ENCODE peak calls at places on chromosomes 4 and X, in ten cellular contexts. A, O, G, L, Z, Y, N, M, C and X are unnamed samples.

GRCh38 chr4:7158991-7159390 is 33.3 kb upstream of the SORCS2 start:
- DNase-seq in Y (no peak), N (no peak), Z (no peak), O (no peak), G (no peak), L (no peak), M (no peak), C (no peak), A (no peak), X (no peak)

GRCh38 chrX:11193035-11193469 is 81.9 kb downstream of the HCCS start:
- DNase-seq in M (no peak), Y (peak), A (peak), L (no peak), C (no peak), Z (peak), O (no peak), N (no peak), G (peak), X (peak)

GRCh38 chr4:3384391-3384770 is 57.4 kb upstream of the HGFAC start:
- DNase-seq in O (no peak), L (no peak), M (no peak), Y (no peak), Z (no peak), N (no peak), C (peak), A (no peak), G (no peak), X (no peak)

GRCh38 chr4:73452953-73453700 is 17.1 kb downstream of the AFP start:
- DNase-seq in G (no peak), L (peak), O (no peak), Z (no peak), C (no peak), M (no peak), A (no peak), N (no peak), Y (peak), X (no peak)

GRCh38 chrX:137562096-137562495 is 3.8 kb upstream of the ZIC3 start:
- DNase-seq in N (no peak), Z (no peak), A (no peak), L (no peak), G (no peak), M (no peak), O (no peak), C (no peak), Y (no peak), X (peak)

GRCh38 chr4:111788046-111788642 is 357.1 kb upstream of the FAM241A start:
- DNase-seq in Y (no peak), N (no peak), A (no peak), M (no peak), Z (no peak), L (no peak), O (no peak), C (peak), G (no peak), X (no peak)

GRCh38 chr4:37431417-37431743 is 186.8 kb downstream of the NWD2 start:
- DNase-seq in G (no peak), M (no peak), A (no peak), Z (no peak), C (no peak), O (no peak), Y (no peak), N (no peak), L (peak), X (no peak)

GRCh38 chrX:39974228-39974627 is 123.5 kb downstream of the BCOR start:
- DNase-seq in A (no peak), N (no peak), O (no peak), M (no peak), Y (no peak), C (no peak), L (no peak), Z (no peak), G (peak), X (no peak)

GRCh38 chr4:126630171-126630570 is 1002.6 kb upstream of the INTU start:
- DNase-seq in G (no peak), A (no peak), N (no peak), M (no peak), L (peak), C (no peak), O (no peak), Y (no peak), Z (no peak), X (no peak)

GRCh38 chr4:747546-748170 is 42.0 kb downstream of the PCGF3 start:
- DNase-seq in M (no peak), L (no peak), O (no peak), C (peak), G (no peak), N (no peak), A (no peak), Y (no peak), Z (no peak), X (no peak)

GRCh38 chr4:186942745-186943606 is 219.3 kb upstream of the FAT1 start:
- DNase-seq in M (no peak), C (no peak), Z (no peak), Y (peak), G (peak), L (peak), A (peak), N (no peak), O (peak), X (peak)

GRCh38 chr4:6201580-6202091 is 1.3 kb upstream of the JAKMIP1 start:
- DNase-seq in O (no peak), G (no peak), Z (no peak), L (no peak), Y (no peak), C (no peak), A (no peak), M (no peak), N (no peak), X (no peak)

GRCh38 chr4:138602664-138603063 is 360.5 kb upstream of the SLC7A11 start:
- DNase-seq in L (no peak), C (no peak), N (no peak), O (no peak), Z (no peak), M (no peak), G (no peak), A (peak), Y (peak), X (no peak)

GRCh38 chr4:77052352-77052751 is 23.4 kb downstream of the CCNI start:
- DNase-seq in A (peak), G (peak), C (no peak), N (no peak), L (peak), Z (peak), O (no peak), M (peak), Y (peak), X (peak)

GRCh38 chr4:6458528-6458927 is 13.9 kb downstream of the PPP2R2C start:
- DNase-seq in Z (no peak), L (no peak), Y (no peak), G (no peak), N (no peak), O (no peak), C (no peak), M (no peak), A (no peak), X (no peak)

GRCh38 chrX:119541188-119541587 is 24.0 kb downstream of the STEEP1 start:
- DNase-seq in G (no peak), O (no peak), Y (peak), N (no peak), C (no peak), Z (peak), L (no peak), M (no peak), A (peak), X (peak)

GRCh38 chr4:10192331-10192730 is 75.7 kb upstream of the WDR1 start:
- DNase-seq in N (no peak), G (no peak), L (no peak), Z (no peak), Y (no peak), A (no peak), M (no peak), C (no peak), O (no peak), X (no peak)

GRCh38 chr4:143538979-143539669 is 25.6 kb downstream of the SMARCA5 start:
- DNase-seq in C (no peak), Y (no peak), O (no peak), A (no peak), N (no peak), L (no peak), G (no peak), Z (no peak), M (no peak), X (no peak)

GRCh38 chr4:12636191-12636590 is 847.9 kb downstream of the RAB28 start:
- DNase-seq in N (no peak), C (no peak), M (no peak), Y (no peak), O (no peak), G (no peak), A (no peak), Z (no peak), L (peak), X (no peak)

GRCh38 chr4:189087981-189088380 is 852.7 kb upstream of the FRG1 start:
- DNase-seq in N (no peak), C (no peak), M (no peak), A (no peak), G (no peak), L (no peak), Z (no peak), O (no peak), Y (no peak), X (no peak)

GRCh38 chr4:147984065-147984777 is 252.3 kb downstream of the ARHGAP10 start:
- DNase-seq in N (peak), Y (peak), Z (peak), G (peak), M (no peak), C (no peak), O (peak), A (peak), L (peak), X (peak)

GRCh38 chrX:39953879-39954278 is 143.9 kb downstream of the BCOR start:
- DNase-seq in M (no peak), O (peak), G (peak), Y (peak), L (peak), C (peak), Z (peak), N (no peak), A (peak), X (no peak)

GRCh38 chr4:77505958-77506319 is 99.7 kb upstream of the CXCL13 start:
- DNase-seq in G (no peak), Y (no peak), N (no peak), M (no peak), L (no peak), A (no peak), O (no peak), C (no peak), Z (no peak), X (no peak)

GRCh38 chr4:31984872-31985271 is 1264.7 kb downstream of the PCDH7 start:
- DNase-seq in A (no peak), Z (no peak), G (no peak), N (no peak), L (peak), C (no peak), Y (peak), O (no peak), M (no peak), X (no peak)

GRCh38 chr4:88533937-88534750 is 10.6 kb upstream of the PYURF start:
- DNase-seq in Z (peak), M (no peak), N (no peak), L (no peak), G (no peak), C (no peak), O (no peak), A (peak), Y (peak), X (peak)

GRCh38 chr4:52317981-52318380 is 266.9 kb downstream of the SPATA18 start:
- DNase-seq in N (no peak), G (no peak), M (no peak), Z (peak), Y (no peak), L (no peak), A (no peak), O (no peak), C (no peak), X (no peak)

GRCh38 chr4:173752610-173753009 is 222.6 kb upstream of the HAND2 start:
- DNase-seq in Z (peak), N (peak), O (no peak), L (no peak), G (peak), M (no peak), Y (no peak), C (peak), A (peak), X (peak)

GRCh38 chr4:1201851-1202525 is 29.6 kb upstream of the SPON2 start:
- DNase-seq in G (peak), L (peak), N (no peak), A (peak), M (peak), O (peak), C (peak), Y (peak), Z (no peak), X (no peak)

GRCh38 chrX:113973706-113974105 is 610.2 kb upstream of the HTR2C start:
- DNase-seq in G (no peak), Z (no peak), N (no peak), M (no peak), C (no peak), O (no peak), A (no peak), Y (no peak), L (no peak), X (no peak)
- H3K27ac ChIP-seq in G (no peak), Z (no peak), N (no peak), M (no peak), C (no peak), O (no peak), A (no peak), Y (no peak), L (no peak), X (no peak)

GRCh38 chr4:165873298-165874071 is 448 bp downstream of the TLL1 start:
- DNase-seq in G (peak), N (peak), M (no peak), A (no peak), C (peak), O (peak), L (peak), Y (peak), Z (peak), X (peak)

GRCh38 chr4:165875446-165875845 is 2.4 kb downstream of the TLL1 start:
- DNase-seq in Y (no peak), N (no peak), Z (no peak), M (no peak), A (no peak), G (no peak), C (no peak), L (no peak), O (no peak), X (no peak)

GRCh38 chr4:165874072-165874798 is 1.2 kb downstream of the TLL1 start:
- DNase-seq in L (peak), M (no peak), Z (peak), G (peak), C (peak), A (no peak), O (peak), Y (no peak), N (peak), X (peak)

GRCh38 chr4:165872443-165873297 is at the start of gene TLL1:
- DNase-seq in M (no peak), A (no peak), L (peak), G (peak), N (no peak), O (peak), Z (peak), C (no peak), Y (peak), X (peak)

GRCh38 chr4:165874799-165875371 is 1.8 kb downstream of the TLL1 start:
- DNase-seq in A (no peak), L (peak), Z (peak), Y (no peak), N (peak), G (no peak), M (no peak), O (peak), C (peak), X (peak)
- H3K4me3 ChIP-seq in A (no peak), L (peak), Z (peak), Y (no peak), N (no peak), G (no peak), M (no peak), O (peak), C (peak), X (peak)

DNA sequence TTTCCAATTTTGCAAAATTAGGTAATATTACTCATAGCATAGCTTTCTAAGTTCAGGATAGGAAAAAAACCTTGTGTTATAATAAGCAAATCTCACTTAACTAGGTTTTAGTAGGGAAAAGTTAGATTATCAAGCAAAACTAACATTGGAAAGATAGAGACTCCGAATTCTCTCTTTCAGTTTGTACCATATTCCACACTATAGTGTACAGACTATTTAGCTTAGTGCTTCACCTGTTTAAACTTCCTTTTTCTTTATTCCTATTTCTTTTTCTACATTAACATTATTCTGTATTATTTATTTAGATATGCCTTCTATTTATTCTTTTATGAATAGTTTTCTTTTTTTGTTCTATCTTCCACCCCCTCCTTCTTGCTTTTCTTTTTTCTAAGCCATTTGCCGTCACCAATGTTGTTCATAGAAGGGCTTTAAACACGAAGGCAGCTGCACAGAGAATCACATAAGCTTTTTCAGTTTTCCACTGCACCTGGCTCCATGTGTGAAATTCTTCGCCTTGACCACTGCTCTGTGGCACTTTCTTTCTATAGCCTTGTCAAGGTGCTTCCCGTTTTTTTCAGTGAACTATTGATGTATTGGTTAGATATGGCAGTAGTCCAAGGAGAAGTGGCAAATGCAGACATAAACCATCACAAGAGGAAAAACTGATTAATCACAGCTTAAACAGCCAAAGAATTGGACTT is 8.5 kb downstream of the PCDH10 start:
- DNase-seq in A (no peak), Y (peak), O (no peak), Z (no peak), N (no peak), M (no peak), G (no peak), C (no peak), L (no peak), X (no peak)
- H3K27ac ChIP-seq in A (no peak), Y (no peak), O (no peak), Z (no peak), N (no peak), M (no peak), G (no peak), C (no peak), L (no peak), X (no peak)

GRCh38 chr4:183808102-183808466 is 97.0 kb upstream of the STOX2 start:
- DNase-seq in L (no peak), C (no peak), N (no peak), Y (no peak), A (no peak), Z (no peak), O (no peak), M (no peak), G (no peak), X (no peak)

GRCh38 chr4:183806341-183806740 is 98.8 kb upstream of the STOX2 start:
- DNase-seq in Z (no peak), A (no peak), O (no peak), M (no peak), G (no peak), C (no peak), Y (no peak), N (no peak), L (no peak), X (no peak)

GRCh38 chr4:183801460-183802168 is 103.5 kb upstream of the STOX2 start:
- DNase-seq in L (no peak), O (no peak), A (no peak), M (no peak), Y (no peak), N (no peak), G (no peak), Z (no peak), C (no peak), X (no peak)

GRCh38 chr4:183812567-183812966 is 92.5 kb upstream of the STOX2 start:
- DNase-seq in A (no peak), C (no peak), N (no peak), Y (no peak), G (no peak), O (no peak), M (no peak), L (no peak), Z (no peak), X (no peak)

DNA sequence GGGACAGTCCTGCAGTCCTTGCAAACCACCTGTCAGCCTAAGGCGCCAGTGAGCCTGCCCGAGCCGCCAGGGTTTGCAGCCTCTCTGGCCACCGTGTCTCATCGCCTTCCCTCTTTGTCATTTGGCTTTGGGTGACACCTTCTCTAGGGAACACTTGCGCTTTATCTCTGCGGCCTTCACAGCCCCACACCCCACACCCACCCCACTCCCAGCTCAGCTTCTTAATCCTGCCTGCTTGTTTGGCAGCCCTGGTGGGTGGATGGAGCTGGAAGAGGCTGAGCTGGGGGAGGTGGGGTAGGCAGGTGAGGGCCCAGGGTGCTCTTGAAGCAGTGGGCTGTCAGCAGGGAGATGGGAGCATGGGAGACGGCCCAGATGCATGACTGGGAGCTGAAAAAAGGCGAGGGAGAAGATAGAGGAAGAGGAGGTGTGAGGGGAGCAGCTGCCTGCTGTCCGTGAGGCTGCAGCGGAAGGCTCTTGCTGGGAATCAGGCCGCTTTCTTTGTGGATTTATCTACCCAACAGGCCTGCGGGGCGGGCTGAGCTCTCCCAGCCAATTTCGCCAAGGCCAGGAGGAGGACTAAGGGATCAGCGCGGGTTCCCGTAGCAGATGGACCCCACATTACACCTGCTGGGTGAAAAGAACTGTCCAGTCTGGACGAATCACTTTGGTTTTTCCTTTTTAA is 97.5 kb upstream of the STOX2 start:
- DNase-seq in Y (no peak), L (no peak), N (no peak), A (no peak), G (no peak), M (no peak), C (no peak), Z (no peak), O (no peak), X (no peak)
- H3K4me3 ChIP-seq in Y (no peak), L (no peak), N (no peak), A (no peak), G (no peak), M (no peak), C (no peak), Z (no peak), O (peak), X (no peak)

DNA sequence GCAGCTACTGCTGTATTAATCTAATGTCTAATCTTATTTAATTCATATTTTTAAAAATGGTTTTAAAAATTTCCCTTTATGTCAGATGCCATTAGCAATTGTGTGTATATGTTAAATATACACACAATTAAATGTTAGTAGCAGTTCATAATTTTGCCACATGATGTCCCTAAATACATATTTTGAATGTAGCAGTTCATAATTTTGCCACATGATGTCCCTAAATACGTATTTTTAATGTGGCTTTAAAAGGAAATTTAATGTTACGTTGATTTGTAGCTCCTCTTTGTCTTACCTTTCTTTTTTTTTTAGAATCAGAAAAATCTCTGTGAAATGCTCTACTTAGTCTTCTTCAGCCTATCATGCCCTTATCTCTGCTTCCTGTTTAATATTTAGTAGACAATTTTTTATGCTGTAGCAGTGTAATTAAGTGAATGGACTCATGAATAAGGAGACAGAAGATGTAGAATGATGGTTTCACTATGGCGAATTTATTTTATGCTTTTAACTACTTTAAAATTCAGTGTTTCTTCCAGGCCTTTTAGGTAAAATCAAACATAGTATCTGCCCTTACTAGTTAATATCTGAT is 26.1 kb downstream of the RBM46 start:
- DNase-seq in N (no peak), A (peak), C (no peak), L (peak), M (no peak), G (no peak), O (no peak), Z (peak), Y (peak), X (peak)
- H3K27ac ChIP-seq in N (no peak), A (no peak), C (no peak), L (no peak), M (no peak), G (no peak), O (no peak), Z (no peak), Y (no peak), X (no peak)